ENCODE peak calls at places on chromosome 6, in four cellular contexts. Q is fibroblast of lung; L is CD8-positive, alpha-beta T cell; M is uterus. Y is an unnamed sample.

GRCh38 chr6:130046711-130047439 is 28.5 kb downstream of the L3MBTL3 start:
- DNase-seq in Q (peak; percentile 62), L (no peak), M (no peak), Y (no peak)

GRCh38 chr6:101402618-101403002 is 9.1 kb downstream of the GRIK2 start:
- DNase-seq in Q (no peak), L (no peak), M (no peak), Y (no peak)

GRCh38 chr6:168021581-168021980 is 24.1 kb downstream of the KIF25 start:
- DNase-seq in Q (no peak), L (no peak), M (no peak), Y (no peak)

GRCh38 chr6:44662461-44663121 is 275.1 kb downstream of the CDC5L start:
- DNase-seq in Q (peak; percentile 98), L (no peak), M (no peak), Y (no peak)

GRCh38 chr6:99195986-99196655 is 153.4 kb downstream of the FAXC start:
- DNase-seq in Q (no peak), L (no peak), M (no peak), Y (no peak)

GRCh38 chr6:57265755-57266221 is 43.7 kb upstream of the RAB23 start:
- DNase-seq in Q (peak; percentile 77), L (no peak), M (no peak), Y (no peak)

GRCh38 chr6:108171291-108171917 is 5.6 kb downstream of the NR2E1 start:
- DNase-seq in Q (no peak), L (no peak), M (no peak), Y (no peak)

GRCh38 chr6:42142118-42142835 is at the start of gene C6orf132:
- DNase-seq in Q (peak; percentile 50), L (no peak), M (peak; percentile 34), Y (no peak)

GRCh38 chr6:33685411-33686224 is 25.9 kb downstream of the UQCC2 start:
- DNase-seq in Q (no peak), L (no peak), M (no peak), Y (no peak)

GRCh38 chr6:154956771-154957522 is 38.2 kb upstream of the TIAM2 start:
- DNase-seq in Q (no peak), L (no peak), M (no peak), Y (no peak)

GRCh38 chr6:158086054-158086705 is 81.9 kb downstream of the SERAC1 start:
- DNase-seq in Q (peak; percentile 73), L (no peak), M (no peak), Y (peak; percentile 25)

GRCh38 chr6:143579703-143580102 is 68.2 kb upstream of the FUCA2 start:
- DNase-seq in Q (peak; percentile 95), L (no peak), M (peak; percentile 52), Y (peak; percentile 78)

GRCh38 chr6:75493400-75494064 is at the start of gene FILIP1:
- DNase-seq in Q (no peak), L (no peak), M (peak; percentile 55), Y (no peak)

GRCh38 chr6:13689511-13690256 is 22.0 kb downstream of the RANBP9 start:
- DNase-seq in Q (peak; percentile 66), L (no peak), M (no peak), Y (no peak)

DNA sequence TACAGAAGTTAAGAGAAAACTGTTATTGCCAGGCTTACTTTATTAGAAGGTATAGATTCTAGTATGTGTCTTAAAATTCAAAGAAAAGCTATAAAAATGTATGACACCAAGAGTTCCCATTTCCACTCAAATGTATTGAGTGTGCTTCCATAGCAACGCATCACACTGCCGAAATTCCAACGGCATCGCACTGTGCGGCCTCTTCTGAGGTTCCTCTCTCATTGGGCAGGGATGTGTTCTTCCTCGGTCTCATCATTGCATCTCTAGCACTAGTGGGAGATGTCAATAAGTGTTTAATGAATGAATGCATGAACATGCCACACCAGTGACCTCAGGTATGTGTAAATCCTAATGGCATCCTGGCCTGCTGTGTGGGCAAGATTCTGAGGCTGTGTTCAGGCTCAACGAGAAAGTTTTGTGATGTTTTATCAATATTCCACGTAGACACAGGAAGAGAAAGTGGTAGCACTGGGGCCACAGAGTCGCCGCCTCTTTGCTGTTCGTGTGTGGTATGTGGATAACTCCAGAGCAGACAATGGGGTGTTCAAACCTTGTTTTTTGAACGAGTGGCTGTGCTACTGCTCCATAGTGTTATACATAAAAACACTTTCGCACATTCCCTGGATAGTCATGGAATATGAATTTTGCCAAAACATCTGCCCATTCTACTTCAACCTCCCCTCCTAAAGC is 171.6 kb downstream of the ADGB start:
- DNase-seq in Q (no peak), L (no peak), M (no peak), Y (no peak)
- H3K4me3 ChIP-seq in Q (no peak overlapping the region), L (peak overlapping the region; percentile 27), M (no peak overlapping the region), Y (no peak overlapping the region)

GRCh38 chr6:149856256-149856994 is 7.7 kb downstream of the LRP11 start:
- DNase-seq in Q (no peak), L (no peak), M (no peak), Y (no peak)
- H3K4me3 ChIP-seq in Q (peak overlapping the region; percentile 62), L (no peak overlapping the region), M (no peak overlapping the region), Y (peak overlapping the region; percentile 29)

GRCh38 chr6:28218312-28219248 is 6.5 kb upstream of the ZSCAN9 start:
- DNase-seq in Q (peak; percentile 69), L (no peak), M (peak; percentile 62), Y (peak; percentile 16)
- H3K4me3 ChIP-seq in Q (peak overlapping the region; percentile 70), L (peak overlapping the region; percentile 34), M (peak overlapping the region; percentile 38), Y (peak overlapping the region; percentile 58)

GRCh38 chr6:137497722-137498463 is 3.7 kb upstream of the OLIG3 start:
- DNase-seq in Q (no peak), L (no peak), M (no peak), Y (no peak)

GRCh38 chr6:137495652-137496391 is 1.6 kb upstream of the OLIG3 start:
- DNase-seq in Q (no peak), L (no peak), M (no peak), Y (no peak)

GRCh38 chr6:137496392-137496767 is 2.2 kb upstream of the OLIG3 start:
- DNase-seq in Q (no peak), L (no peak), M (no peak), Y (no peak)

GRCh38 chr6:137496909-137497721 is 2.9 kb upstream of the OLIG3 start:
- DNase-seq in Q (no peak), L (no peak), M (no peak), Y (no peak)

GRCh38 chr6:137498488-137499219 is 4.5 kb upstream of the OLIG3 start:
- DNase-seq in Q (no peak), L (no peak), M (no peak), Y (no peak)
- H3K4me3 ChIP-seq in Q (no peak overlapping the region), L (no peak overlapping the region), M (no peak overlapping the region), Y (no peak overlapping the region)

DNA sequence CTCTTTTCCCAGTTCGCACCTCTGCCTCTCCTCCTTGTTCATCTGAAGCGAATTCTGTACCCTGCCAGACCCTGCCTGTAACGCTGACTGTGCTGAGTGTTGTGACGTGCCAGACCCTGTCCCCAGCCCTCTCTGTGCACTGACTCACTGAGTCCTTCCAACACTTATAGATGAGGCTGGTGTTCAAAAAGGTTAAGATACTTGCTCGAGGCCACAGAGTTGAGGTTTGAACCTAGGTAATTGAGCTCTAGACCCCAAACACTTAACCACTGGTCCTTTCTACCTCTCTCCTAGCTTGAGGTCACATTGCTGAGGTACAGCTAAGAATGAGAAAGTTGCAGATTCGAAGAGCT is 45.7 kb upstream of the NEDD9 start:
- DNase-seq in Q (no peak), L (no peak), M (no peak), Y (no peak)
- H3K4me3 ChIP-seq in Q (no peak overlapping the region), L (no peak overlapping the region), M (no peak overlapping the region), Y (no peak overlapping the region)